ENCODE peak calls at places on chromosomes 12 and 14, in six cellular contexts. I, R, G, F, N and E are unnamed samples.

GRCh38 chr12:25875661-25876060 is 82.8 kb upstream of the RASSF8 start:
- DNase-seq in G (no peak), F (no peak), I (peak), R (no peak), N (no peak), E (no peak)

GRCh38 chr12:113974006-113974405 is 7.9 kb upstream of the RBM19 start:
- DNase-seq in R (no peak), N (no peak), I (no peak), F (no peak), G (no peak), E (no peak)

GRCh38 chr14:103512701-103513611 is 9.7 kb downstream of the CKB start:
- DNase-seq in R (peak), F (peak), G (no peak), N (no peak), I (peak), E (peak)

GRCh38 chr12:75289678-75290200 is 40.4 kb downstream of the CAPS2 start:
- DNase-seq in F (peak), G (no peak), R (peak), I (peak), N (no peak), E (no peak)

GRCh38 chr14:92953526-92953925 is 30.6 kb downstream of the CHGA start:
- DNase-seq in N (no peak), I (no peak), R (no peak), F (no peak), G (no peak), E (peak)

GRCh38 chr12:10722502-10722904 is 620 bp downstream of the YBX3 start:
- DNase-seq in N (peak), F (peak), G (peak), I (peak), R (peak), E (peak)

GRCh38 chr14:68027276-68027675 is 207.7 kb downstream of the RAD51B start:
- DNase-seq in I (peak), R (peak), F (no peak), G (no peak), N (no peak), E (no peak)

GRCh38 chr12:51320695-51321320 is 3.2 kb downstream of the BIN2 start:
- DNase-seq in R (peak), I (peak), G (no peak), N (no peak), F (no peak), E (no peak)

GRCh38 chr14:91113829-91114078 is at the start of gene DGLUCY:
- DNase-seq in R (peak), I (no peak), N (peak), G (no peak), F (peak), E (peak)

GRCh38 chr12:132194056-132194455 is 49.8 kb downstream of the NOC4L start:
- DNase-seq in R (no peak), I (peak), N (no peak), G (no peak), F (no peak), E (no peak)
- TF ChIP-seq CTCF in R (no peak), I (peak), N (peak), G (no peak), F (no peak), E (peak)

GRCh38 chr12:18243238-18243637 is 18.1 kb upstream of the PIK3C2G start:
- DNase-seq in G (no peak), I (no peak), N (no peak), F (no peak), R (no peak), E (no peak)

GRCh38 chr12:18250313-18250916 is 10.9 kb upstream of the PIK3C2G start:
- DNase-seq in G (peak), R (peak), N (no peak), I (peak), F (peak), E (no peak)

GRCh38 chr12:18242380-18243089 is 18.8 kb upstream of the PIK3C2G start:
- DNase-seq in I (no peak), G (no peak), R (no peak), N (no peak), F (no peak), E (no peak)

DNA sequence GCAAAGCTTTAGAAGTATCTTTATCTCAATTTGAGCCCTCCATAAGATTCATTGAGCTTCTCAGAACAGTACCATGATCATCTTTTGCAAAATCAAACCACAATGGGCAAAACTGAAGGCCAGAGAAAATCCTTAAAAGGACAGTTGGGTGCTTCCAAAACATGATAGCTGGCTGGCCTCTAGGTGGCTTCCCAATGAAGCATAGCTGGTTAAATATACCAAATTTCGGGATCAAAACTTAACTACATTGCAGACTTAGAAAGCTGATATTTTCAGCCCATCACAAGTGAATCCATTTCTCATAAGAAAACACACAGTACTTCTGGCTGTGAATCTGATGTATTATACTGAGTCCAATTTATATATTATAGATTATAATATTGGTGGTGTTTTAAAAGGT is 15.3 kb upstream of the PIK3C2G start:
- DNase-seq in G (no peak), R (no peak), F (no peak), N (no peak), I (no peak), E (no peak)
- TF ChIP-seq CTCF in G (no peak), R (no peak), F (peak), N (no peak), I (peak), E (peak)

DNA sequence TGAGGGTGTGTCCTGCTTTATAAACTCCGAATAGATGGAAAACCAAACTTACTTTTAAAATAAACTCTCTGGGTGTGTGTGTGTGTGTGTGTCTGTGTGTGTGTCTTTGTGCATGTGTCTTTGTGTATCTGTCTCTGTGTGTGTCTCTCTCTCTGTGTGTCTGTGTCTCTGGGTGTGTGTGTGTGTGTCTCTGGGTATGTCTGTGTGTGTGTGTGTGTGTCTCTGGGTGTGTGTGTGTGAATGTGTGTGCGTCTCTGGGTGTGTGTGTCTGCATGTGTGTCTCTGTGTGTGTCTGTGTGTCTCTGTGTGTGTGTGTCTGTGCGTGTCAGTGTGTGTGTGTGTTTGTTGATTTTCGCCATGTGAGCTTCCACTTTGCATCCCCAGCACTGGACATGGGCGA is 9.2 kb downstream of the RAN start:
- DNase-seq in I (no peak), N (no peak), R (no peak), F (no peak), G (no peak), E (no peak)
- TF ChIP-seq CTCF in I (no peak), N (no peak), R (no peak), F (no peak), G (no peak), E (no peak)

DNA sequence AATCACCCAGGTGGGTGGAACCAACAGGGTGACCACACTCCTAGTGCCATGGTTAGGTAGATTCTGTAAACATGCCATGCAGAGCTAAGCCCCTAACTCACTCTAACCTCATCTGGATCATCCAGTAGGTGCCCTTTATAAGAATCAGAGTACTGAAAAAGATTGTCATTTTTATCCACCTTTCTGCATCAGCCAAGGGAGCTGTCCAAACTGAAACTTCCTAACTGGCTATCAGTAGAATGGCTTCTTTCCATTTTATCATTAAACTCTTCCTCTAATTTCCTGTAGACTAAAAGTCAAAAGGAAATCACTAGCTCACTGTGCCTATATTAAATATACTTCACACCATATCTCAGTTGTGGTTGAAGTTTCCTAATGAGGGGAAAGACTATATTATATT is 6.5 kb downstream of the KCNK10 start:
- DNase-seq in F (no peak), I (no peak), R (no peak), G (no peak), N (no peak), E (no peak)
- TF ChIP-seq CTCF in F (no peak), I (no peak), R (no peak), G (no peak), N (no peak), E (no peak)